ENCODE peak calls at places on chromosomes 16 and 17, in five cellular contexts. K is H9, T is PC-9, Q is ovary, S is transverse colon. D is an unnamed sample.

GRCh38 chr17:62030264-62030663 is 34.8 kb downstream of the MED13 start:
- DNase-seq in Q (no peak), S (no peak), T (no peak), K (no peak), D (no peak)

GRCh38 chr17:12627177-12627629 is 38.5 kb upstream of the MYOCD start:
- DNase-seq in T (no peak), S (no peak), Q (peak), K (no peak), D (no peak)

GRCh38 chr16:1492082-1492922 is 858 bp upstream of the TELO2 start:
- DNase-seq in T (no peak), K (no peak), Q (no peak), S (no peak), D (no peak)

GRCh38 chr17:19247423-19247822 is 10.3 kb downstream of the EPN2 start:
- DNase-seq in S (no peak), T (no peak), K (no peak), Q (no peak), D (no peak)

GRCh38 chr16:3152273-3153076 is 17.6 kb downstream of the ZNF213 start:
- DNase-seq in Q (peak), S (peak), K (peak), T (peak), D (peak)

GRCh38 chr17:28402844-28403243 is 3.2 kb downstream of the SLC46A1 start:
- DNase-seq in Q (no peak), S (no peak), T (no peak), K (no peak), D (no peak)

GRCh38 chr16:57504001-57504400 is 17.7 kb upstream of the DOK4 start:
- DNase-seq in S (no peak), Q (no peak), K (no peak), T (no peak), D (no peak)

GRCh38 chr17:57486978-57487377 is 230.7 kb downstream of the MSI2 start:
- DNase-seq in T (no peak), S (no peak), Q (no peak), K (no peak), D (no peak)

GRCh38 chr17:28704219-28704858 is 7.3 kb downstream of the PROCA1 start:
- DNase-seq in S (no peak), Q (no peak), T (no peak), K (no peak), D (no peak)

GRCh38 chr17:48241131-48241591 is 133.6 kb downstream of the SNX11 start:
- DNase-seq in T (peak), Q (no peak), K (no peak), S (no peak), D (no peak)

GRCh38 chr17:511833-512251 is 159.2 kb upstream of the RPH3AL start:
- DNase-seq in T (no peak), K (no peak), S (no peak), Q (no peak), D (no peak)

GRCh38 chr17:78365561-78366108 is 5.8 kb upstream of the SOCS3 start:
- DNase-seq in K (peak), S (no peak), T (no peak), Q (peak), D (peak)

GRCh38 chr16:67910162-67910561 is 17.1 kb downstream of the PSKH1 start:
- DNase-seq in S (no peak), Q (no peak), T (no peak), K (no peak), D (no peak)

GRCh38 chr17:76529643-76530488 is 7.6 kb downstream of the CYGB start:
- DNase-seq in K (no peak), T (no peak), Q (peak), S (peak), D (peak)

GRCh38 chr17:40121191-40121885 is 433 bp upstream of the MSL1 start:
- DNase-seq in Q (peak), K (peak), S (peak), T (no peak), D (peak)

GRCh38 chr16:83473109-83473508 is 334.7 kb upstream of the HSBP1 start:
- DNase-seq in Q (no peak), S (no peak), T (no peak), K (peak), D (no peak)

GRCh38 chr17:39325528-39326240 is 75.7 kb downstream of the FBXL20 start:
- DNase-seq in K (no peak), Q (no peak), S (no peak), T (no peak), D (no peak)

GRCh38 chr16:11401161-11402050 is 56.1 kb downstream of the RMI2 start:
- DNase-seq in S (no peak), K (no peak), Q (no peak), T (no peak), D (no peak)

GRCh38 chr17:40329981-40330794 is 21.2 kb downstream of the RARA start:
- DNase-seq in Q (no peak), T (peak), S (peak), K (no peak), D (no peak)

GRCh38 chr17:80027043-80027435 is 8.6 kb downstream of the TBC1D16 start:
- DNase-seq in Q (no peak), S (no peak), T (no peak), K (no peak), D (no peak)

GRCh38 chr16:660132-660458 is 7.8 kb upstream of the RHOT2 start:
- DNase-seq in Q (no peak), K (no peak), S (no peak), T (no peak), D (no peak)

GRCh38 chr17:43818966-43819365 is 14.0 kb downstream of the MPP3 start:
- DNase-seq in Q (no peak), K (no peak), S (no peak), T (no peak), D (no peak)

GRCh38 chr17:62572488-62573469 is 54.7 kb upstream of the MRC2 start:
- DNase-seq in S (no peak), T (no peak), K (no peak), Q (no peak), D (no peak)

GRCh38 chr17:76493505-76494167 is 7.6 kb downstream of the RHBDF2 start:
- DNase-seq in S (peak), Q (no peak), T (no peak), K (no peak), D (no peak)

GRCh38 chr17:47719411-47720152 is 13.5 kb upstream of the TBX21 start:
- DNase-seq in T (peak), K (no peak), Q (no peak), S (no peak), D (no peak)

GRCh38 chr17:74962622-74963394 is 9.8 kb downstream of the HID1 start:
- DNase-seq in T (no peak), Q (no peak), S (no peak), K (peak), D (no peak)

GRCh38 chr17:59330314-59330942 is 1.0 kb upstream of the YPEL2 start:
- DNase-seq in S (peak), T (peak), Q (peak), K (peak), D (peak)

GRCh38 chr16:22423716-22424115 is 49.3 kb upstream of the CDR2 start:
- DNase-seq in T (no peak), Q (no peak), K (no peak), S (no peak), D (no peak)

GRCh38 chr16:53510704-53511070 is 7.7 kb upstream of the AKTIP start:
- DNase-seq in K (no peak), T (no peak), S (no peak), Q (no peak), D (no peak)
- TF ChIP-seq CTCF in K (peak), T (peak), S (peak), Q (no peak), D (no peak)

DNA sequence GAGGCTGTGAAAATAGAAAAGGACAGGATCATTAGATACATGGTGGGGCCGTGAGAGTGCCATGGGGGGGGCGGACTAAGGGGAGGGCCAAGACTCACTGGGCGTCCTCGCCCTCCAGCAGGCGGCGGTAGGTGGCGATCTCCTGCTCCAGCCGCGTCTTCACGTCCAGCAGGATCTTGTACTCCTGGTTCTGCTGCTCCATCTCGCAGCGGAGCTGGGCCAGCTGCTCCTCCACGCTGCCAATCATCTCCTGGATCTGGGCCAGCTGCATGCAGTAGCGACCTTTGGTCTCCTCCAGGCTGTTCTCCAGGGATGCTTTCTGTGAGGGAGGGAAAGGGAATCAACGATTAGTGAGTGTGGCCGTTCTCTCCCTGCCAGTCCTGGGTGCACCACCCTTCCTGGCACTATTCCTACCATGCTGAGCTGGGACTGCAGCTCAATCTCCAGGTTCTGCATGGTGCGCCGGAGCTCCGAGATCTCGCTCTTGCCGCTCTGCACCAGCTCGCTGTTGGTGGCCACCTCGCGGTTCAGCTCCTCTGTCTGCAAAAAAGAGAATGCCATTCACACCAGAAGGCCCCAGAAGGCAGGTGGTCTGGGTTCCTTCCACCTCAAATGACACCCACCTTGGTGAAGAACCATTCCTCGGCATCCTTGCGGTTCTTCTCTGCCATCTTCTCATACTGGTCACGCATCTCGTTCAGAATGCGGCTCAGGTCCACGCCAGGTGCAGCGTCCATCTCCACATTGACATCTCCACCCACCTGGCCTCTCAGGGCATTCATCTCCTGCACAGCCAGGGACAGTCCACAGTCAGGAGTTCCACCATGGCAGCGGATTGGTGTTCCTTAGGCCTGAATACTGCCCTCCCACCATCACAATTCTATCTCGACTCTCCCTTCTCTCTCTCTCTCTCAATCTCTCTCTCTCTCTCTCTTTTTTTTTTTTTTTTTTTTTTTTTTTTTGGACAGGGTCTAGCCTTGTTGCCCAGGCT is 3.3 kb downstream of the KRT14 start:
- DNase-seq in T (no peak), K (no peak), Q (no peak), S (peak), D (no peak)
- TF ChIP-seq CTCF in T (no peak), K (peak), Q (no peak), S (peak), D (no peak)

DNA sequence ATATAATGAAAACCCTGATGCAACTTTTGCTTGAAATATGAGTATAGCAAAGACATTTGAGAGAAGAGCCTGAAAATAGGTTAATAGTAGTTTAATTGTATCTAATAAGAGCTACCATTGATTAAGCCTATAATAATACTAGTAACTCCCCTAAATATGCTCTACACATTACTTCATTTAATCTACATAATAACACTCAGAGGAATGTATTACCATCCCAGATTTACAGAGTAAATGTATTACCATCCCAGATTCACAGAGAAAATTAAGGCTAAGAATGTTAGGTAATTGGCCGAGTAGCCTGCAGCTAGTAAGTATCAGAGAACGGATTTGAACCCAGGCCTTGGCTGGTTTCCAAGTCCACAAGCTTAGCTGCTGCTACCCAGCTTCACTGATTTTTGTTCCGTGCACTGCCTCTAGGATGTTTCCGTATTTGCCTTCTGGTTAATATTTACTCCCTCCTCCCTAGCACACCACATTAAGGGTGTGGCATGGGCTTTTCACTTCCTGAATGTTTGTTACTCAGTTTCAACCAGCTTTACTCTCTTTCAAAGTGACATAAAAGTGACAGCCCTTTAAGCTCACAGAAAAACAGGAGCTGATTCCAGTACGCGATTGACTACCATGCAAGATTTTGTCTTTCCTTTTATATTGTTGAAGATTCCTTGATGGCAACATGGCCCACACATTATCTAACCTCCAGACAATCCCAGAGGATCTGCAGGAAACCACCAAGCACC is 26.6 kb upstream of the TOX3 start:
- DNase-seq in K (no peak), S (peak), T (no peak), Q (no peak), D (no peak)
- TF ChIP-seq CTCF in K (no peak), S (peak), T (no peak), Q (no peak), D (no peak)

GRCh38 chr17:49707246-49707607 is 537 bp downstream of the SLC35B1 start:
- DNase-seq in Q (no peak), S (no peak), K (no peak), T (peak), D (no peak)
- TF ChIP-seq CTCF in Q (no peak), S (no peak), K (no peak), T (no peak), D (no peak)

GRCh38 chr17:65093930-65094329 is 37.4 kb upstream of the GNA13 start:
- DNase-seq in T (no peak), Q (no peak), K (no peak), S (no peak), D (no peak)
- TF ChIP-seq CTCF in T (no peak), Q (no peak), K (peak), S (peak), D (peak)

GRCh38 chr17:16462070-16462864 is 29.7 kb downstream of the LRRC75A start:
- DNase-seq in Q (no peak), T (no peak), K (no peak), S (no peak), D (no peak)

GRCh38 chr17:16464641-16465312 is 27.2 kb downstream of the LRRC75A start:
- DNase-seq in S (peak), Q (no peak), K (peak), T (no peak), D (no peak)

GRCh38 chr17:16464001-16464640 is 27.9 kb downstream of the LRRC75A start:
- DNase-seq in T (no peak), S (no peak), K (no peak), Q (no peak), D (no peak)

GRCh38 chr17:16461606-16461866 is 30.5 kb downstream of the LRRC75A start:
- DNase-seq in T (no peak), S (no peak), K (no peak), Q (no peak), D (no peak)

GRCh38 chr17:16463341-16464000 is 28.5 kb downstream of the LRRC75A start:
- DNase-seq in S (peak), K (peak), Q (no peak), T (no peak), D (peak)
- TF ChIP-seq CTCF in S (peak), K (peak), Q (no peak), T (no peak), D (no peak)

GRCh38 chr16:81061307-81061640 is 15.8 kb downstream of the C16orf46 start:
- DNase-seq in T (no peak), S (no peak), Q (no peak), K (no peak), D (no peak)
- TF ChIP-seq CTCF in T (no peak), S (no peak), Q (no peak), K (no peak), D (no peak)